ENCODE peak calls at places on chromosomes 4 and X, in seven cellular contexts. P is testis; E is SK-N-SH; R is psoas muscle; C is ovary; V is mesendoderm; H is CD8-positive, alpha-beta T cell. U is an unnamed sample. For H3K27me3 and H3K4me1, the result is how much of the 10 kb centered on the place peaks cover.

GRCh38 chr4:72701987-72702819 is 133.2 kb upstream of the ADAMTS3 start:
- DNase-seq in P (peak), E (peak), R (no peak), C (peak), V (peak), H (no peak), U (peak)

GRCh38 chr4:101993002-101993840 is 202.7 kb downstream of the BANK1 start:
- DNase-seq in P (no peak), E (no peak), R (no peak), C (no peak), V (no peak), H (no peak), U (no peak)

GRCh38 chr4:116618638-116619037 is 466.7 kb downstream of the TRAM1L1 start:
- DNase-seq in P (no peak), E (no peak), R (no peak), C (no peak), V (no peak), H (no peak), U (no peak)

GRCh38 chr4:55553442-55553841 is 6.7 kb upstream of the CLOCK start:
- DNase-seq in P (peak), E (no peak), R (no peak), C (peak), V (peak), H (no peak), U (no peak)

GRCh38 chr4:100106982-100107381 is 83.3 kb downstream of the DDIT4L start:
- DNase-seq in P (no peak), E (no peak), R (no peak), C (no peak), V (no peak), H (peak), U (no peak)

GRCh38 chr4:140740906-140741670 is 15.1 kb downstream of the TBC1D9 start:
- DNase-seq in P (no peak), E (no peak), R (no peak), C (no peak), V (peak), H (no peak), U (no peak)

GRCh38 chr4:138659640-138660325 is 355.8 kb upstream of the NOCT start:
- DNase-seq in P (no peak), E (no peak), R (no peak), C (no peak), V (peak), H (no peak), U (no peak)

GRCh38 chrX:15310117-15310516 is 5.3 kb downstream of the ASB11 start:
- DNase-seq in P (peak), E (no peak), R (no peak), C (peak), V (no peak), H (no peak), U (peak)

GRCh38 chr4:7193040-7193958 is 961 bp downstream of the SORCS2 start:
- DNase-seq in P (peak), E (peak), R (peak), C (peak), V (peak), H (no peak), U (peak)
- H3K27me3 ChIP-seq in P (under half), E (under half), R (under half), C (under half), V (under half), H (under half), U (under half)

DNA sequence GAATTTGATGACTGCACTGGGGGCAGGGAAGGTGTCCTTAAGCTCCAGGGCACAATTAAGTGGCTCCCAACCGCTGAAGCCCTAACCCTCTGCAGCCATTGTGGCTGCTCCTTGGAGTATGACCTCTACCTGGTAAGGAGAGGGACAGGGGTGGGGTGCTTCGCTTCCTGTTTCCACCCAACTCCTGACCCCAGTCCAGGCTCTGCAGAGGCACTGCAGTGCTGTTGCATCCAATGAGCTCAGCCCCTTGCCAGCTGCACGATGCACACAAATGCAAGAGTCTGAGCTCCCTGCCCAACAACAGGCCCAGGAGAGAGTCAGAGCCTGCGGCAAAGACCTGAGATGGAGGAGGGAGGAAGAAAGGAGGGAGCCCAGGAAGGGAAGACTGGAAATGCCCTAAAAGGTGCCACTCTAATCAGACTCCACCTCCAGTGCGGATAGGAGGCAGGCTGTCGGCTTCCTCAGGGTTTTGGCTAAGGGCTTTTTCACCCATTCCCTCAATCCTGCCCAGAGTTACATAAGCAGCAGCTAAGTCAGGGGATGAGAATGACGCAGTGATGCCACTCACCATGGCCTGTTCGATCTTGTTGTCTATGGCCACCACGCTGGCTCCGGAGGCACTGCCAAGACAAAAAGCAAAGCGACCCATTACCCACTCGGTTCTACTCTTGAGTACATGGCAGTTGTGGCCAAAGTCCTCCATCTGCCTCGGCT is 60.1 kb downstream of the TSC22D3 start:
- DNase-seq in P (no peak), E (peak), R (peak), C (no peak), V (no peak), H (no peak), U (no peak)
- H3K4me1 ChIP-seq in P (under half), E (under half), R (under half), C (under half), V (under half), H (half or more), U (under half)

DNA sequence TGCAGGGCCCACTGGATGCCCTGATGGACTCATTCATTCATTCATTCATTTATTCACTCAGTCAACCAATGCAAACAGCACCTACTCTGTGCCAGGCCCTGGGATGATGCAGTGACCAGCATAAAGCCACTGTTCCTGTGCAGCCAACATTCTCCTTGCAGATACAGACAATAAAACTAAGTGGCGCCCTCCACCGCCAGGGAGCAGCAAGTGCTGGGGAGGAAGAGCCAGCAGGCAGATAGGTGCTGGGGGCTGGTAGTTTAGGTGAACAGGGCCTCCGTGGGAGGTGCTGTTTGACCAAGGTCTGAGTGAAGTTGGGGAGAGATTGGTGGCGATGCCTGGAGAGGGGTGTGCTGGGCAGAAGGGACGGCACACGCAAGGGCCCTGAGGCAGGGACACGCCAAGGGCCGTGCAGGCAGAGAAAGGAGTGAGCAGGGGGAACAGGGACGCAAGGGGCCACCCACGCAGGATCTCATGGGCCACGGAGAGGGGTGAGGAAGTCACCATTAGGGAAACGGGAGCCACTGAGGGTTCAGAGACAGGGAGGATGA is 65.5 kb downstream of the WFS1 start:
- DNase-seq in P (no peak), E (no peak), R (peak), C (no peak), V (peak), H (no peak), U (no peak)
- H3K27ac ChIP-seq in P (no peak), E (no peak), R (no peak), C (no peak), V (no peak), H (no peak), U (no peak)

DNA sequence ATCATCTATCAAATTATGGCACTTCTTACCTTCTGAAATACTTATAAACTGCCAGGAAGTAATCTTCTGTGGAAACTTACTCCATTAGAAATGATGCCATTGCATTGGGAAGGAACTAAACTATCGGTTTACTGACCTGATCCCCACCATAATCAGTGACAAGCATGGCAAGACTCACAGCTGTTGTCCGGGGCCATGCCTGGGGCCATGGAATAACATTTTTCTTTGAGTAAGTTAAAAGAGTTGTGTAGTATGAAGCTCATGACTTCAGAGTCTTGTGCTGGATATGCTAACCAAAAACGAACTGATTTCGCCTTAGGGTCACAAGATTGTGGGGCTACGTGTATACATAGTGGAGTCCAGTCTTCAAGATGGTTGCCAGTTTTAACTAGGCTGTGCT is 15.4 kb downstream of the MTHFD2L start:
- DNase-seq in P (no peak), E (no peak), R (no peak), C (no peak), V (no peak), H (no peak), U (peak)
- H3K27me3 ChIP-seq in P (under half), E (under half), R (under half), C (under half), V (under half), H (under half), U (under half)

GRCh38 chr4:41540687-41541086 is 2.7 kb downstream of the LIMCH1 start:
- DNase-seq in P (no peak), E (no peak), R (no peak), C (no peak), V (no peak), H (no peak), U (no peak)
- H3K4me1 ChIP-seq in P (under half), E (under half), R (half or more), C (under half), V (under half), H (under half), U (under half)

GRCh38 chrX:74536142-74537010 is 78.0 kb downstream of the RLIM start:
- DNase-seq in P (peak), E (peak), R (peak), C (peak), V (peak), H (peak), U (peak)
- H3K27ac ChIP-seq in P (peak), E (peak), R (peak), C (peak), V (peak), H (peak), U (peak)

GRCh38 chrX:123215397-123216089 is 31.5 kb downstream of the GRIA3 start:
- DNase-seq in P (peak), E (no peak), R (no peak), C (no peak), V (no peak), H (no peak), U (no peak)
- H3K27me3 ChIP-seq in P (under half), E (under half), R (under half), C (under half), V (under half), H (under half), U (under half)

GRCh38 chr4:183908284-183908683 is 3.2 kb downstream of the STOX2 start:
- DNase-seq in P (no peak), E (no peak), R (no peak), C (no peak), V (no peak), H (no peak), U (no peak)

GRCh38 chr4:183905593-183906485 is 732 bp downstream of the STOX2 start:
- DNase-seq in P (peak), E (peak), R (peak), C (peak), V (peak), H (no peak), U (peak)

GRCh38 chr4:183905081-183905592 is at the start of gene STOX2:
- DNase-seq in P (peak), E (peak), R (peak), C (peak), V (peak), H (no peak), U (peak)

GRCh38 chr4:183906486-183906735 is 1.3 kb downstream of the STOX2 start:
- DNase-seq in P (no peak), E (peak), R (no peak), C (no peak), V (no peak), H (no peak), U (peak)

DNA sequence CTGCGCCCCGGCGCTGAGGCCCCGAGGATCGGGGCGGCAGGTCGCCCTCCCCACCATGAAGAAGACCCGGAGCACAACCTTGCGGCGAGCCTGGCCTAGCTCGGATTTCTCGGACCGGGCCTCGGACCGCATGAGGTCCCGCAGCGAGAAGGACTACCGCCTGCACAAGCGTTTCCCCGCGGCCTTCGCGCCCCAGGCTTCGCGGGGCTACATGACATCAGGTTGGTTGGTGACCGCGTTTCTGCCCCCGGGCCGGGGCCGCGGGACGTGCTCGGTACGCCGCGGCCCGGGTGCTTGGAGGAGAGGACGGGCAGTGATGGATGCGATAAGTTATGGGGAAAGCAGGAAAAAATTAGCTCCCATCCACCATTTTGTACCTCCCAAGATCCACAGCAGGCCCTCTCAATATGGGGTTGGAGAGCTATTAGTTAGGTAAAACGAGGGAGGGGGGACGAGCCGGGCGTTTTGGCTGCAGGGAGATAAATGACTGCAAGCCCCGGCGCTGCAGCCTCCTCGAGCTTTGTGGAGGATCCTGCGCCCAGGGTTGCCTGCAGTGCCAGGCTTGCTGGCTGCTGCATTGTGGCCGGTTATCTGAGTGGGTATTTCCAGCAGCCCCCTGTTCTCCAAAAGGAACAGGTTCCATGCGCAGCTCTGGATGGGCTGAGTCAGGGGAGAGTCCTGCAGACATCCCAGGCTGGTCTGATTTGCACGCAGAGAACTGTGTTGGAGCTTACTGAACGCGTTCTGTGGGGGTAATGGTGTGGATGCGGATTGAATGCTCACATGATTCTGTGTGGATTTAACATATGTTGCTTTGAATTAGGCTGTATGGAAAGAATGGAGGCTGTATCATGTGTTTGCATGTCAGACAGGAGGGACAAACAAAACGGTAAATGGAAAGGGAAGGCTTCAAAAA is 1.9 kb downstream of the STOX2 start:
- DNase-seq in P (peak), E (peak), R (no peak), C (peak), V (peak), H (no peak), U (peak)
- H3K4me1 ChIP-seq in P (under half), E (under half), R (under half), C (under half), V (under half), H (under half), U (under half)